ENCODE peak calls at places on chromosomes 4 and X, in six cellular contexts. One of them, this sample, is unnamed.
A peak's percentile ranks its signal among the peaks of the same experiment; 100 is the strongest.

GRCh38 chr4:117376700-117377099 is 291.3 kb upstream of the TRAM1L1 start:
- DNase-seq in MG63: no peak
- DNase-seq in heart left ventricle: no peak
- DNase-seq in adrenal gland: no peak
- DNase-seq in ascending aorta: no peak
- DNase-seq in aorta: no peak
- DNase-seq in this sample: no peak

GRCh38 chrX:17328837-17329236 is 46.2 kb upstream of the NHS start:
- DNase-seq in adrenal gland: no peak
- DNase-seq in heart left ventricle: no peak
- DNase-seq in ascending aorta: no peak
- DNase-seq in aorta: no peak
- DNase-seq in MG63: no peak
- DNase-seq in this sample: no peak

GRCh38 chrX:24081661-24082154 is 27.0 kb downstream of the EIF2S3 start:
- DNase-seq in adrenal gland: peak; percentile 62
- DNase-seq in MG63: peak; percentile 79
- DNase-seq in aorta: peak; percentile 84
- DNase-seq in heart left ventricle: peak; percentile 43
- DNase-seq in ascending aorta: peak; percentile 70
- DNase-seq in this sample: peak; percentile 72

GRCh38 chr4:124590480-124590879 is 122.1 kb downstream of the ANKRD50 start:
- DNase-seq in aorta: no peak
- DNase-seq in heart left ventricle: no peak
- DNase-seq in ascending aorta: no peak
- DNase-seq in adrenal gland: no peak
- DNase-seq in MG63: no peak
- DNase-seq in this sample: no peak

GRCh38 chrX:123087326-123087725 is 96.8 kb upstream of the GRIA3 start:
- DNase-seq in adrenal gland: no peak
- DNase-seq in aorta: no peak
- DNase-seq in ascending aorta: no peak
- DNase-seq in heart left ventricle: no peak
- DNase-seq in MG63: no peak
- DNase-seq in this sample: no peak

GRCh38 chr4:96465834-96466233 is 625.9 kb downstream of the PDHA2 start:
- DNase-seq in adrenal gland: no peak
- DNase-seq in MG63: no peak
- DNase-seq in ascending aorta: no peak
- DNase-seq in aorta: no peak
- DNase-seq in heart left ventricle: no peak
- DNase-seq in this sample: no peak

GRCh38 chr4:89754531-89754930 is 82.4 kb downstream of the SNCA start:
- DNase-seq in MG63: no peak
- DNase-seq in adrenal gland: no peak
- DNase-seq in aorta: no peak
- DNase-seq in ascending aorta: no peak
- DNase-seq in heart left ventricle: no peak
- DNase-seq in this sample: no peak

GRCh38 chr4:151227731-151228130 is 49.2 kb upstream of the PRSS48 start:
- DNase-seq in aorta: peak; percentile 82
- DNase-seq in heart left ventricle: peak; percentile 72
- DNase-seq in MG63: peak; percentile 62
- DNase-seq in ascending aorta: peak; percentile 84
- DNase-seq in adrenal gland: no peak
- DNase-seq in this sample: no peak

GRCh38 chr4:52659722-52660261 is 691 bp upstream of the USP46 start:
- DNase-seq in adrenal gland: peak; percentile 69
- DNase-seq in aorta: peak; percentile 92
- DNase-seq in heart left ventricle: peak; percentile 79
- DNase-seq in MG63: peak; percentile 80
- DNase-seq in ascending aorta: peak; percentile 84
- DNase-seq in this sample: peak; percentile 30

GRCh38 chr4:174173360-174173759 is 110.1 kb downstream of the FBXO8 start:
- DNase-seq in aorta: no peak
- DNase-seq in ascending aorta: no peak
- DNase-seq in MG63: no peak
- DNase-seq in heart left ventricle: no peak
- DNase-seq in adrenal gland: no peak
- DNase-seq in this sample: no peak

GRCh38 chrX:139759637-139760036 is 51.7 kb upstream of the MCF2 start:
- DNase-seq in adrenal gland: peak; percentile 28
- DNase-seq in ascending aorta: no peak
- DNase-seq in aorta: no peak
- DNase-seq in heart left ventricle: no peak
- DNase-seq in MG63: no peak
- DNase-seq in this sample: no peak

GRCh38 chrX:26522501-26522900 is 306.5 kb downstream of the MAGEB5 start:
- DNase-seq in heart left ventricle: no peak
- DNase-seq in ascending aorta: no peak
- DNase-seq in MG63: no peak
- DNase-seq in adrenal gland: no peak
- DNase-seq in aorta: no peak
- DNase-seq in this sample: no peak

GRCh38 chr4:10072420-10073017 is 44.1 kb downstream of the WDR1 start:
- DNase-seq in ascending aorta: no peak
- DNase-seq in MG63: no peak
- DNase-seq in aorta: peak; percentile 71
- DNase-seq in adrenal gland: no peak
- DNase-seq in heart left ventricle: no peak
- DNase-seq in this sample: no peak

GRCh38 chr4:139786494-139787354 is 121.1 kb downstream of the MGST2 start:
- DNase-seq in MG63: no peak
- DNase-seq in ascending aorta: no peak
- DNase-seq in aorta: no peak
- DNase-seq in heart left ventricle: no peak
- DNase-seq in adrenal gland: no peak
- DNase-seq in this sample: peak; percentile 58

GRCh38 chr4:89290727-89291126 is 16.9 kb downstream of the GPRIN3 start:
- DNase-seq in heart left ventricle: peak; percentile 49
- DNase-seq in adrenal gland: no peak
- DNase-seq in ascending aorta: no peak
- DNase-seq in MG63: no peak
- DNase-seq in aorta: no peak
- DNase-seq in this sample: no peak

GRCh38 chrX:153773741-153774575 is 6.9 kb upstream of the SRPK3 start:
- DNase-seq in MG63: no peak
- DNase-seq in adrenal gland: no peak
- DNase-seq in heart left ventricle: peak; percentile 3
- DNase-seq in aorta: peak; percentile 75
- DNase-seq in ascending aorta: no peak
- DNase-seq in this sample: no peak

GRCh38 chrX:38041237-38041636 is 34.9 kb downstream of the SYTL5 start:
- DNase-seq in aorta: no peak
- DNase-seq in heart left ventricle: no peak
- DNase-seq in MG63: no peak
- DNase-seq in adrenal gland: no peak
- DNase-seq in ascending aorta: no peak
- DNase-seq in this sample: no peak

GRCh38 chr4:96603635-96604034 is 763.7 kb downstream of the PDHA2 start:
- DNase-seq in aorta: no peak
- DNase-seq in adrenal gland: no peak
- DNase-seq in heart left ventricle: peak; percentile 7
- DNase-seq in ascending aorta: no peak
- DNase-seq in MG63: no peak
- DNase-seq in this sample: peak; percentile 43

GRCh38 chr4:145956288-145956890 is 17.8 kb upstream of the ZNF827 start:
- DNase-seq in aorta: no peak
- DNase-seq in adrenal gland: peak; percentile 53
- DNase-seq in MG63: peak; percentile 6
- DNase-seq in heart left ventricle: peak; percentile 11
- DNase-seq in ascending aorta: no peak
- DNase-seq in this sample: peak; percentile 49

GRCh38 chr4:138242076-138242829 is at the start of gene SLC7A11:
- DNase-seq in MG63: peak; percentile 78
- DNase-seq in adrenal gland: peak; percentile 31
- DNase-seq in heart left ventricle: peak; percentile 13
- DNase-seq in aorta: no peak
- DNase-seq in ascending aorta: peak; percentile 73
- DNase-seq in this sample: peak; percentile 71

GRCh38 chrX:9860826-9861225 is 74.6 kb downstream of the SHROOM2 start:
- DNase-seq in MG63: no peak
- DNase-seq in adrenal gland: no peak
- DNase-seq in heart left ventricle: no peak
- DNase-seq in ascending aorta: no peak
- DNase-seq in aorta: no peak
- DNase-seq in this sample: no peak

GRCh38 chr4:182756161-182756690 is 161.0 kb downstream of the DCTD start:
- DNase-seq in heart left ventricle: no peak
- DNase-seq in aorta: no peak
- DNase-seq in adrenal gland: no peak
- DNase-seq in MG63: no peak
- DNase-seq in ascending aorta: no peak
- DNase-seq in this sample: no peak

GRCh38 chr4:182748949-182749348 is 168.2 kb downstream of the DCTD start:
- DNase-seq in aorta: no peak
- DNase-seq in ascending aorta: no peak
- DNase-seq in heart left ventricle: no peak
- DNase-seq in MG63: no peak
- DNase-seq in adrenal gland: no peak
- DNase-seq in this sample: no peak

GRCh38 chr4:182754895-182755294 is 162.3 kb downstream of the DCTD start:
- DNase-seq in MG63: no peak
- DNase-seq in adrenal gland: no peak
- DNase-seq in ascending aorta: no peak
- DNase-seq in aorta: no peak
- DNase-seq in heart left ventricle: no peak
- DNase-seq in this sample: no peak

GRCh38 chr4:182749768-182750167 is 167.4 kb downstream of the DCTD start:
- DNase-seq in adrenal gland: no peak
- DNase-seq in aorta: no peak
- DNase-seq in heart left ventricle: no peak
- DNase-seq in ascending aorta: no peak
- DNase-seq in MG63: no peak
- DNase-seq in this sample: no peak

GRCh38 chr4:182752158-182752910 is 164.9 kb downstream of the DCTD start:
- DNase-seq in heart left ventricle: no peak
- DNase-seq in aorta: no peak
- DNase-seq in MG63: peak; percentile 3
- DNase-seq in adrenal gland: no peak
- DNase-seq in ascending aorta: no peak
- DNase-seq in this sample: no peak
- H3K36me3 ChIP-seq in heart left ventricle: no peaks in the 10 kb centered on the region
- H3K36me3 ChIP-seq in aorta: no peaks in the 10 kb centered on the region
- H3K36me3 ChIP-seq in MG63: no peaks in the 10 kb centered on the region
- H3K36me3 ChIP-seq in adrenal gland: no peaks in the 10 kb centered on the region
- H3K36me3 ChIP-seq in ascending aorta: no peaks in the 10 kb centered on the region
- H3K36me3 ChIP-seq in this sample: peaks cover 19% of the 10 kb centered on the region

DNA sequence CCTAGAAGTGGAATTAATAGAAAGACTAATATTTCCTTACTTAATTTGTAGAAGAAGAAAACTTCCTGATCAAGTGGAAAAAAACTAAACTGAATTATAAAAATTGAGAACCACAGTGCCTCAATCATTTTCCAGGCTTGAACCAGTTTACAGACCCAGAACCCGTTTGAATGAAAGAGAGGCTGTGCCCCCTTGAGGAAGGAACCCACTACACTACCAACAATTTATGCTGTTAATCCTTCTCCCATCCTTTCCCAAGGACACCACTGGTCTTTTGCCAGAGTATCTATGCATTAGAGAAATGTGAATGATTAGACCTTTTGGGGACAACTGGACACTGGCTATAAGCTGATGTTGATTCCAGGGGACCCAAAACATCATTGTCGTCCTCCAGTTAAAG is 842.6 kb downstream of the TECRL start:
- DNase-seq in ascending aorta: no peak
- DNase-seq in adrenal gland: no peak
- DNase-seq in heart left ventricle: no peak
- DNase-seq in aorta: no peak
- DNase-seq in MG63: no peak
- DNase-seq in this sample: no peak
- H3K36me3 ChIP-seq in ascending aorta: no peaks in the 10 kb centered on the region
- H3K36me3 ChIP-seq in adrenal gland: no peaks in the 10 kb centered on the region
- H3K36me3 ChIP-seq in heart left ventricle: no peaks in the 10 kb centered on the region
- H3K36me3 ChIP-seq in aorta: no peaks in the 10 kb centered on the region
- H3K36me3 ChIP-seq in MG63: no peaks in the 10 kb centered on the region
- H3K36me3 ChIP-seq in this sample: no peaks in the 10 kb centered on the region

DNA sequence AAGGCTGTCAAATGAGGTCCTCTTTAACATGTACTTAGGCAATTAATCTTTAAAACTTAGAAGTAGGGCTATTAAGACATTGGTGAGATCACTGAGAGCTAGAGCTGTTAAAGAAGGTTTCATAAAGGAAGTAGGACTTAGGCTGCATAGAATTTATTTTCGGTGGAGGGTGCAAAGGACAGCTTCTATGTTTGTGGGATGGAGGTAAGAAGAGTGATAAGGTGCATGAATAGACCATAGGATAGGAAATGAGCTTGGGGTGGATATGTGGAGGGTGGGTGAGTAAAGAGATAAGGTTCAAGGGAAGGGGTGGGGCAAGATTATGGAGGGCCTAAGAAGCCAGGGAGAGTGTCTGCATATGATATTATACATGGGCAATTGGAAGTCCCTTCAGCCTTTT is 15.9 kb downstream of the RTL9 start:
- DNase-seq in MG63: no peak
- DNase-seq in heart left ventricle: no peak
- DNase-seq in ascending aorta: no peak
- DNase-seq in aorta: no peak
- DNase-seq in adrenal gland: no peak
- DNase-seq in this sample: no peak
- H3K36me3 ChIP-seq in MG63: no peaks in the 10 kb centered on the region
- H3K36me3 ChIP-seq in heart left ventricle: no peaks in the 10 kb centered on the region
- H3K36me3 ChIP-seq in ascending aorta: no peaks in the 10 kb centered on the region
- H3K36me3 ChIP-seq in aorta: no peaks in the 10 kb centered on the region
- H3K36me3 ChIP-seq in adrenal gland: no peaks in the 10 kb centered on the region
- H3K36me3 ChIP-seq in this sample: no peaks in the 10 kb centered on the region

GRCh38 chr4:76747613-76748012 is 150.3 kb downstream of the SOWAHB start:
- DNase-seq in ascending aorta: no peak
- DNase-seq in adrenal gland: no peak
- DNase-seq in MG63: no peak
- DNase-seq in heart left ventricle: no peak
- DNase-seq in aorta: no peak
- DNase-seq in this sample: no peak

GRCh38 chr4:76749361-76749760 is 148.6 kb downstream of the SOWAHB start:
- DNase-seq in aorta: no peak
- DNase-seq in MG63: no peak
- DNase-seq in adrenal gland: no peak
- DNase-seq in ascending aorta: no peak
- DNase-seq in heart left ventricle: no peak
- DNase-seq in this sample: no peak

GRCh38 chr4:76751612-76752343 is 146.2 kb downstream of the SOWAHB start:
- DNase-seq in MG63: no peak
- DNase-seq in aorta: no peak
- DNase-seq in adrenal gland: no peak
- DNase-seq in ascending aorta: no peak
- DNase-seq in heart left ventricle: no peak
- DNase-seq in this sample: no peak

GRCh38 chr4:76750716-76751115 is 147.2 kb downstream of the SOWAHB start:
- DNase-seq in aorta: no peak
- DNase-seq in adrenal gland: no peak
- DNase-seq in ascending aorta: no peak
- DNase-seq in MG63: no peak
- DNase-seq in heart left ventricle: no peak
- DNase-seq in this sample: no peak

DNA sequence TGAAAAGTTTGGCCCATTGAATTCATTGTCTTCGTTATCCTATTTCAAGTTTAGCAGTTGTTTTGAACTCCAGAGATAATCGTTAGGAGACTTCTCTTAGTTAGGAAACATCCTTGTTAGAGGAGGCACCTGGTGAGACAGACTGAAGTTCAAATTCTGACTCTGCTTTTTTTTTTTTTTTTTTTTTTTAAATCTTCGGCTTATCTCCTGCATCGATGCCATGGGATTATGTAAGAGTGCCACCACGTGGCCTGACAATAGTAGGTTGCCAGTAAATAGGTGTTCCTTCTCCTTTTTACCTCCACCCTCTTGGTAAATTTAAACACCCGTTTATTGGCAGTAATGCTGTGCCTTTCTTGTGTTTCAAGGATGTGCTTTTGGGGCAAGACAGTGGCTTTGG is 149.3 kb downstream of the SOWAHB start:
- DNase-seq in ascending aorta: no peak
- DNase-seq in heart left ventricle: no peak
- DNase-seq in aorta: no peak
- DNase-seq in MG63: no peak
- DNase-seq in adrenal gland: peak; percentile 49
- DNase-seq in this sample: peak; percentile 41
- H3K36me3 ChIP-seq in ascending aorta: peaks cover 10% of the 10 kb centered on the region
- H3K36me3 ChIP-seq in heart left ventricle: no peaks in the 10 kb centered on the region
- H3K36me3 ChIP-seq in aorta: no peaks in the 10 kb centered on the region
- H3K36me3 ChIP-seq in MG63: peaks cover 19% of the 10 kb centered on the region
- H3K36me3 ChIP-seq in adrenal gland: no peaks in the 10 kb centered on the region
- H3K36me3 ChIP-seq in this sample: peaks cover 29% of the 10 kb centered on the region